ENCODE peak calls at places on chromosomes 11 and 22, in eight cellular contexts. K is A549, U is H9, L is lower lobe of right lung, R is cardiac muscle cell, N is fibroblast of pulmonary artery, A is B cell, X is pancreas. J is an unnamed sample.

GRCh38 chr11:15795378-15795777 is 561.0 kb downstream of the SOX6 start:
- DNase-seq in K (no peak), R (no peak), N (no peak), U (no peak), X (no peak), A (no peak), L (no peak), J (no peak)

GRCh38 chr11:93767018-93767417 is 17.1 kb upstream of the MED17 start:
- DNase-seq in A (no peak), R (no peak), K (no peak), U (no peak), N (no peak), L (no peak), X (no peak), J (no peak)

GRCh38 chr11:92382311-92382710 is 157.7 kb downstream of the FAT3 start:
- DNase-seq in U (no peak), A (no peak), L (no peak), X (no peak), R (no peak), N (no peak), K (no peak), J (no peak)

GRCh38 chr11:75099635-75100034 is 3.0 kb upstream of the OR2AT4 start:
- DNase-seq in N (no peak), K (no peak), X (no peak), L (no peak), R (no peak), U (no peak), A (no peak), J (no peak)

GRCh38 chr11:42465613-42466012 is 846.2 kb upstream of the API5 start:
- DNase-seq in L (no peak), U (no peak), A (no peak), X (no peak), K (no peak), N (no peak), R (no peak), J (no peak)

GRCh38 chr11:122910775-122911174 is 28.2 kb downstream of the JHY start:
- DNase-seq in K (no peak), U (no peak), A (no peak), X (no peak), L (no peak), N (peak), R (peak), J (no peak)

GRCh38 chr11:72752088-72752914 is at the start of gene ARAP1:
- DNase-seq in L (peak), U (peak), A (peak), K (peak), R (peak), N (peak), X (peak), J (peak)

GRCh38 chr11:9506489-9507343 is 45.9 kb downstream of the ZNF143 start:
- DNase-seq in A (peak), K (peak), U (peak), R (peak), L (peak), X (no peak), N (peak), J (peak)

GRCh38 chr22:17970205-17970708 is 54.1 kb downstream of the MICAL3 start:
- DNase-seq in L (no peak), N (peak), R (peak), A (no peak), K (no peak), U (no peak), X (no peak), J (peak)

GRCh38 chr22:40417041-40417440 is 46.6 kb downstream of the SGSM3 start:
- DNase-seq in U (no peak), R (no peak), L (no peak), N (no peak), X (no peak), K (no peak), A (no peak), J (peak)

GRCh38 chr11:106331163-106331562 is 253.7 kb downstream of the AASDHPPT start:
- DNase-seq in N (no peak), U (no peak), X (no peak), A (no peak), L (no peak), K (no peak), R (no peak), J (no peak)

GRCh38 chr11:74680035-74680671 is 51.1 kb downstream of the CHRDL2 start:
- DNase-seq in X (no peak), A (no peak), K (no peak), N (no peak), L (no peak), R (no peak), U (peak), J (peak)

GRCh38 chr22:38788846-38789245 is 5.1 kb downstream of the DNAL4 start:
- DNase-seq in N (no peak), X (no peak), A (no peak), R (no peak), K (no peak), U (no peak), L (no peak), J (no peak)

GRCh38 chr11:1831338-1832180 is 3.2 kb upstream of the SYT8 start:
- DNase-seq in A (no peak), U (no peak), K (no peak), N (no peak), R (no peak), X (peak), L (peak), J (peak)

GRCh38 chr22:35947794-35948425 is 80.7 kb downstream of the RBFOX2 start:
- DNase-seq in X (no peak), U (no peak), K (no peak), R (no peak), L (no peak), N (no peak), A (no peak), J (no peak)

GRCh38 chr11:125451400-125452124 is 44.5 kb downstream of the FEZ1 start:
- DNase-seq in L (no peak), U (peak), A (no peak), K (no peak), R (peak), X (no peak), N (peak), J (no peak)

GRCh38 chr11:111665779-111666178 is 63.5 kb downstream of the SIK2 start:
- DNase-seq in R (peak), K (peak), N (peak), U (no peak), A (no peak), X (no peak), L (no peak), J (no peak)

GRCh38 chr22:38923463-38924196 is 33.8 kb upstream of the APOBEC3A start:
- DNase-seq in R (peak), X (peak), L (peak), N (peak), A (no peak), K (peak), U (peak), J (no peak)

GRCh38 chr11:134656861-134657540 is 245.0 kb upstream of the B3GAT1 start:
- DNase-seq in R (no peak), X (no peak), U (no peak), A (no peak), K (no peak), L (no peak), N (no peak), J (peak)

GRCh38 chr11:114317738-114318137 is 21.5 kb downstream of the NNMT start:
- DNase-seq in R (peak), L (no peak), X (no peak), U (peak), A (no peak), N (peak), K (no peak), J (no peak)

GRCh38 chr22:24427500-24428164 is at the start of gene ADORA2A:
- DNase-seq in A (peak), X (peak), U (no peak), N (no peak), L (peak), R (no peak), K (no peak), J (peak)

GRCh38 chr11:122808494-122808893 is 29.8 kb upstream of the CRTAM start:
- DNase-seq in A (no peak), L (no peak), N (peak), X (no peak), U (no peak), K (no peak), R (peak), J (no peak)

GRCh38 chr11:117423046-117423575 is 95.5 kb downstream of the CEP164 start:
- DNase-seq in L (no peak), X (no peak), R (no peak), A (no peak), K (no peak), U (no peak), N (no peak), J (peak)

GRCh38 chr11:110525883-110526282 is 96.1 kb downstream of the FDX1 start:
- DNase-seq in L (no peak), R (peak), K (no peak), N (peak), X (no peak), U (no peak), A (no peak), J (no peak)

GRCh38 chr11:109851780-109852390 is 241.3 kb upstream of the ZC3H12C start:
- DNase-seq in K (no peak), R (no peak), N (peak), L (no peak), X (no peak), U (no peak), A (no peak), J (no peak)

GRCh38 chr11:611001-611996 is 4.5 kb downstream of the IRF7 start:
- DNase-seq in R (no peak), K (no peak), A (no peak), N (no peak), X (peak), U (no peak), L (no peak), J (no peak)

GRCh38 chr11:110148775-110149744 is 55.9 kb downstream of the ZC3H12C start:
- DNase-seq in R (peak), L (no peak), K (peak), X (no peak), U (no peak), N (peak), A (no peak), J (no peak)

GRCh38 chr11:79129702-79130101 is 311.1 kb downstream of the TENM4 start:
- DNase-seq in X (no peak), L (no peak), N (no peak), K (no peak), U (no peak), R (no peak), A (no peak), J (no peak)

GRCh38 chr11:113173023-113173594 is 141.3 kb upstream of the TTC12 start:
- DNase-seq in U (no peak), K (no peak), A (no peak), L (no peak), R (no peak), X (no peak), N (no peak), J (no peak)

GRCh38 chr11:86954288-86955110 is 696 bp downstream of the FZD4 start:
- DNase-seq in R (no peak), N (no peak), L (peak), X (peak), A (peak), K (peak), U (peak), J (no peak)

GRCh38 chr11:60957188-60957587 is 5.2 kb upstream of the SLC15A3 start:
- DNase-seq in R (peak), N (peak), A (no peak), K (no peak), L (no peak), U (no peak), X (no peak), J (no peak)

GRCh38 chr11:35740061-35740824 is 77.7 kb downstream of the TRIM44 start:
- DNase-seq in K (no peak), A (no peak), X (no peak), N (no peak), R (no peak), L (no peak), U (no peak), J (no peak)

GRCh38 chr11:99063331-99063730 is 42.6 kb downstream of the CNTN5 start:
- DNase-seq in L (no peak), A (no peak), U (no peak), R (no peak), X (no peak), K (no peak), N (no peak), J (no peak)

GRCh38 chr11:1279674-1280055 is 29.8 kb downstream of the TOLLIP start:
- DNase-seq in L (no peak), R (no peak), A (no peak), N (no peak), K (no peak), X (peak), U (no peak), J (peak)

GRCh38 chr11:61497473-61497872 is 11.1 kb upstream of the LRRC10B start:
- DNase-seq in K (no peak), U (no peak), L (no peak), A (no peak), X (no peak), R (no peak), N (no peak), J (no peak)

GRCh38 chr22:35540600-35541253 is at the start of gene RASD2:
- DNase-seq in N (no peak), X (peak), K (peak), U (peak), R (peak), A (no peak), L (no peak), J (no peak)

GRCh38 chr11:6604081-6604626 is 580 bp downstream of the ILK start:
- DNase-seq in L (no peak), N (peak), A (peak), K (peak), X (peak), U (peak), R (peak), J (peak)

GRCh38 chr11:130379276-130379675 is 49.1 kb downstream of the ADAMTS8 start:
- DNase-seq in L (no peak), K (no peak), U (no peak), X (no peak), R (no peak), N (no peak), A (no peak), J (no peak)

GRCh38 chr11:33256808-33257159 is 397 bp upstream of the HIPK3 start:
- DNase-seq in K (no peak), R (no peak), A (no peak), L (no peak), X (no peak), U (no peak), N (no peak), J (no peak)

GRCh38 chr11:33256031-33256807 is 962 bp upstream of the HIPK3 start:
- DNase-seq in A (no peak), X (no peak), L (no peak), N (no peak), U (no peak), K (peak), R (no peak), J (no peak)

GRCh38 chr11:33257897-33258630 is 883 bp downstream of the HIPK3 start:
- DNase-seq in X (peak), N (peak), U (peak), L (peak), A (peak), R (peak), K (peak), J (peak)

GRCh38 chr11:33258631-33259184 is 1.5 kb downstream of the HIPK3 start:
- DNase-seq in N (peak), A (no peak), X (no peak), K (no peak), R (peak), L (no peak), U (no peak), J (no peak)

GRCh38 chr11:33257160-33257896 is at the start of gene HIPK3:
- DNase-seq in N (peak), K (peak), L (peak), R (peak), A (peak), U (peak), X (peak), J (peak)
- TF ChIP-seq CTCF in N (no peak), K (peak), L (no peak), R (peak), A (peak), U (no peak), X (no peak), J (no peak)

DNA sequence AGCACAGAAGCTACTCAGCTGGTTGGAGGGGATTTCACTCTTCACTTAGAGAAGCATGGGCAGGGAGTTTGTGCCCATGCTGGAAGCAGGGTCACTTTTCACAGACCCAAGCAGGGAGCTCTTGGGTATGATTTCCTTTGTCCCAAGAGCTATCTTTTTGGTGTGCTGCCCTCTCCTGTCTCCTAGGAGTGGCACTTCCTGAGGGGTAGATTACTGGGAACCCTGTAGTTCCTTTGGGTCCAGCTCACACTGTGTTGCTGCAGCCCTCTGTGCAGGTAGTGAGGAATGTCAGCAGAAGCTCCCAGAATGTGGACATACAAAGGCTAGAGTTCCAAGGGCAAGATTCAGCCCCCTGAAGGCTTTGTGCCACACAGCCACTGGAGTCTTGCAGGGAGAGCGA is 537.1 kb upstream of the ANO3 start:
- DNase-seq in X (no peak), K (no peak), N (no peak), U (peak), L (no peak), A (no peak), R (no peak), J (no peak)
- TF ChIP-seq CTCF in X (no peak), K (no peak), N (no peak), U (peak), L (no peak), A (no peak), R (no peak), J (no peak)

DNA sequence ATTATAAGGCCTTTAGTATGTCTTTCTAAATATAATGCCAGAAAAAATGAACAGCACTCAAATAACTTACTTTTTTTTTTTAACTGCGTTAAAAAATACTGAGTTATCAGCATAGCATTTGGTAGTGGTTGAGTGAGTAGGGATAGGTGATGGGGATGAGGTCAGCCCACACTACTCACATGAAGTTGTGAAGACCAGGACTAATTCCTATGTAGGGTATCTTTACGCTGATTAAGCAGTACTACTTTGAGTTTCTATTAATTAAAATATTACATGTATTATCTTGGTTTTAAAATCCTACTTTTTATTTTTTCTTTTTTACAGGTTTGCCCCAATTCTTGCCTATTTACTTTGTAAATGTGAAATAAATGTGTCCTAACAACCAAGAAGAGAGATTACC is 13.5 kb downstream of the PHF21A start:
- DNase-seq in K (no peak), U (no peak), X (no peak), N (no peak), R (no peak), L (no peak), A (no peak), J (no peak)
- TF ChIP-seq CTCF in K (no peak), U (no peak), X (no peak), N (no peak), R (no peak), L (no peak), A (no peak), J (no peak)

GRCh38 chr22:46296257-46297150 is at the start of gene GTSE1:
- DNase-seq in R (peak), N (peak), X (peak), K (peak), U (peak), L (peak), A (peak), J (peak)
- TF ChIP-seq CTCF in R (peak), N (no peak), X (no peak), K (no peak), U (peak), L (peak), A (peak), J (peak)

DNA sequence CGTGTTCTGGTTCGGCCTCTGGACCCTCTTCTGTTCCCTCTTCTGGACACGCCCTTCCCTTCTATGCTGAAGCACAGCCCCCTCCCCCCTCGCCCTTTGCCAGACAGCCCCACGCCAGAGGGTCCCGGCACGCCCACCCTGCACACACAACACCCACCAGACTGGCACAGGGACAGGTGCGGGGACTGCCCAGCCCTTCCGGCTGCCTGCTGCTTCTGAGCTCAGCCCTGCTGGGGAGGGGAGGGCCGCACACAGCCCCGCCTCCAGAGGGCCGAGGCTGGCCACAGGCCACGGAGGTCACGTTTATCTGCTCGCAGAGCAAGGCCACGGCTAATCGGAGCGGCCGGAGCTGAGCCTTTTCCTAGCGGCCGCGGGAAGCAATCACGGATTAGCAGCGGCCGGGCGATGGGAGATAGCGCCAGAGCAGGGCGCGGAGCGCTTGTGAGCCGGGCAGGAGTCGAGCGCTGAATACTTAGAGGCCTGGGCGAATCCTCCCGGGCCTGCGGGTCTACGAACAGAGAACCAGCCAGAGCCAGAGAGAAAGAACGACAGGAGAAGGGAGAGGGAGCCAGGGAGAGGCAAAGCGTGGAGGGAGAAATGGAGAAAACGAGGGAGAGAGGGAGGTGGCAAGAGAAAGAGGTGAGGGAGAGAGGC is 21.5 kb downstream of the OTUB1 start:
- DNase-seq in R (peak), X (peak), L (peak), A (peak), K (peak), U (peak), N (peak), J (peak)
- TF ChIP-seq CTCF in R (peak), X (no peak), L (peak), A (no peak), K (no peak), U (peak), N (peak), J (peak)

GRCh38 chr22:47016636-47017035 is 254.2 kb downstream of the TBC1D22A start:
- DNase-seq in U (no peak), L (no peak), X (no peak), N (no peak), A (no peak), R (no peak), K (no peak), J (no peak)
- TF ChIP-seq CTCF in U (no peak), L (no peak), X (no peak), N (no peak), A (no peak), R (no peak), K (no peak), J (no peak)

GRCh38 chr22:43515411-43515810 is 103.6 kb downstream of the MPPED1 start:
- DNase-seq in A (no peak), N (no peak), R (no peak), L (no peak), K (no peak), X (no peak), U (no peak), J (no peak)

GRCh38 chr22:43516386-43516785 is 104.6 kb downstream of the MPPED1 start:
- DNase-seq in L (peak), X (no peak), R (no peak), N (no peak), A (no peak), K (no peak), U (no peak), J (no peak)

GRCh38 chr22:43516996-43517635 is 105.3 kb downstream of the MPPED1 start:
- DNase-seq in A (no peak), N (no peak), U (no peak), R (no peak), K (no peak), L (peak), X (no peak), J (peak)

GRCh38 chr22:43514476-43515157 is 102.8 kb downstream of the MPPED1 start:
- DNase-seq in N (no peak), U (no peak), R (no peak), K (no peak), X (no peak), L (peak), A (no peak), J (no peak)

GRCh38 chr22:43515902-43516301 is 104.1 kb downstream of the MPPED1 start:
- DNase-seq in L (peak), N (no peak), U (peak), R (no peak), X (no peak), K (no peak), A (no peak), J (no peak)
- TF ChIP-seq CTCF in L (no peak), N (no peak), U (peak), R (no peak), X (no peak), K (no peak), A (no peak), J (no peak)

DNA sequence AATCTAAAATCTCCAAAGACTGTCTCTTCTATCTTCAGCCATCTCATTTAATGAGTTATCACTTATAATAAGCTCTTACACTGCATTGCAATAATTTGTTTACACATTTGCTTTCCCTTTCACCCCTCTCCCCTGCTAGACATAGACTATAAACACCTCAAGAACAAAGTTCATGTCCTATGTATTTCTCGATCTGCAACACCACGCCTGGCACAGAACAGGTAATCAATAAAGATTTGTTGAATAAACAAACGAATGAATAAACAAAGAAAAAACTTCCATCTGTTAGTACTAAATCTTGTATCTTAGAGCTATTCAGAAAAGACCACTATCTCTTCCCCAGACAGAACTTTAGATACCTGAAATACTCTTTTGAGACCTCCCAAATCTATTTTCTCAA is 77.6 kb downstream of the PAK1 start:
- DNase-seq in L (no peak), K (no peak), U (no peak), X (no peak), N (no peak), R (no peak), A (no peak), J (no peak)
- TF ChIP-seq CTCF in L (no peak), K (no peak), U (no peak), X (no peak), N (no peak), R (no peak), A (no peak), J (no peak)